ENCODE peak calls at places on chromosomes 2 and 18, in seven cellular contexts. One of them, this sample, is unnamed. For H3K4me1, the result is how much of the 10 kb centered on the place peaks cover.

GRCh38 chr18:12376034-12376717 is 851 bp downstream of the AFG3L2 start:
- DNase-seq in mesendoderm: peak
- DNase-seq in neuronal stem cell: no peak
- DNase-seq in mesenchymal stem cell: peak
- DNase-seq in trophoblast cell: peak
- DNase-seq in H1: no peak
- DNase-seq in IMR-90: no peak
- DNase-seq in this sample: no peak

GRCh38 chr2:239212553-239213419 is 188.0 kb downstream of the HDAC4 start:
- DNase-seq in IMR-90: no peak
- DNase-seq in mesenchymal stem cell: no peak
- DNase-seq in H1: no peak
- DNase-seq in trophoblast cell: no peak
- DNase-seq in mesendoderm: peak
- DNase-seq in neuronal stem cell: no peak
- DNase-seq in this sample: no peak

GRCh38 chr2:176002684-176003225 is 688 bp upstream of the LNPK start:
- DNase-seq in neuronal stem cell: no peak
- DNase-seq in IMR-90: peak
- DNase-seq in trophoblast cell: peak
- DNase-seq in mesenchymal stem cell: no peak
- DNase-seq in mesendoderm: peak
- DNase-seq in H1: no peak
- DNase-seq in this sample: no peak

GRCh38 chr2:55111230-55111569 is 60.9 kb upstream of the RTN4 start:
- DNase-seq in trophoblast cell: no peak
- DNase-seq in mesendoderm: no peak
- DNase-seq in H1: no peak
- DNase-seq in mesenchymal stem cell: peak
- DNase-seq in IMR-90: no peak
- DNase-seq in neuronal stem cell: no peak
- DNase-seq in this sample: no peak

GRCh38 chr2:8692783-8693768 is 11.2 kb downstream of the ID2 start:
- DNase-seq in trophoblast cell: peak
- DNase-seq in H1: peak
- DNase-seq in mesendoderm: peak
- DNase-seq in mesenchymal stem cell: no peak
- DNase-seq in IMR-90: no peak
- DNase-seq in neuronal stem cell: peak
- DNase-seq in this sample: peak

GRCh38 chr2:69177785-69178636 is 165.0 kb downstream of the ANTXR1 start:
- DNase-seq in mesendoderm: peak
- DNase-seq in trophoblast cell: peak
- DNase-seq in mesenchymal stem cell: peak
- DNase-seq in neuronal stem cell: peak
- DNase-seq in IMR-90: peak
- DNase-seq in H1: peak
- DNase-seq in this sample: peak

GRCh38 chr18:36889316-36889715 is 60.4 kb downstream of the KIAA1328 start:
- DNase-seq in H1: no peak
- DNase-seq in trophoblast cell: no peak
- DNase-seq in mesenchymal stem cell: peak
- DNase-seq in neuronal stem cell: no peak
- DNase-seq in IMR-90: peak
- DNase-seq in mesendoderm: no peak
- DNase-seq in this sample: no peak

GRCh38 chr18:63162271-63163014 is 157.1 kb downstream of the BCL2 start:
- DNase-seq in H1: no peak
- DNase-seq in IMR-90: peak
- DNase-seq in trophoblast cell: peak
- DNase-seq in mesendoderm: no peak
- DNase-seq in mesenchymal stem cell: peak
- DNase-seq in neuronal stem cell: no peak
- DNase-seq in this sample: no peak

GRCh38 chr2:42281682-42282081 is 79.3 kb downstream of the COX7A2L start:
- DNase-seq in mesendoderm: no peak
- DNase-seq in trophoblast cell: no peak
- DNase-seq in H1: no peak
- DNase-seq in IMR-90: no peak
- DNase-seq in mesenchymal stem cell: no peak
- DNase-seq in neuronal stem cell: no peak
- DNase-seq in this sample: no peak

GRCh38 chr2:66867038-66867380 is 432.1 kb downstream of the MEIS1 start:
- DNase-seq in H1: no peak
- DNase-seq in neuronal stem cell: no peak
- DNase-seq in mesendoderm: no peak
- DNase-seq in IMR-90: no peak
- DNase-seq in mesenchymal stem cell: peak
- DNase-seq in trophoblast cell: no peak
- DNase-seq in this sample: no peak

GRCh38 chr2:157838442-157839161 is 37.5 kb downstream of the ACVR1 start:
- DNase-seq in mesenchymal stem cell: peak
- DNase-seq in mesendoderm: peak
- DNase-seq in H1: no peak
- DNase-seq in neuronal stem cell: peak
- DNase-seq in trophoblast cell: peak
- DNase-seq in IMR-90: peak
- DNase-seq in this sample: no peak

GRCh38 chr18:27778925-27779324 is 398.0 kb downstream of the CDH2 start:
- DNase-seq in H1: no peak
- DNase-seq in neuronal stem cell: no peak
- DNase-seq in trophoblast cell: no peak
- DNase-seq in mesendoderm: peak
- DNase-seq in mesenchymal stem cell: no peak
- DNase-seq in IMR-90: no peak
- DNase-seq in this sample: no peak

GRCh38 chr2:108268001-108268400 is 20.7 kb upstream of the SULT1C2 start:
- DNase-seq in mesenchymal stem cell: peak
- DNase-seq in IMR-90: peak
- DNase-seq in trophoblast cell: peak
- DNase-seq in neuronal stem cell: no peak
- DNase-seq in H1: no peak
- DNase-seq in mesendoderm: no peak
- DNase-seq in this sample: no peak

GRCh38 chr2:177405029-177405692 is 12.6 kb downstream of the AGPS start:
- DNase-seq in neuronal stem cell: no peak
- DNase-seq in IMR-90: peak
- DNase-seq in mesenchymal stem cell: no peak
- DNase-seq in trophoblast cell: no peak
- DNase-seq in mesendoderm: no peak
- DNase-seq in H1: no peak
- DNase-seq in this sample: no peak

GRCh38 chr2:235605306-235605998 is 111.6 kb downstream of the AGAP1 start:
- DNase-seq in mesendoderm: peak
- DNase-seq in H1: no peak
- DNase-seq in mesenchymal stem cell: peak
- DNase-seq in IMR-90: peak
- DNase-seq in neuronal stem cell: peak
- DNase-seq in trophoblast cell: peak
- DNase-seq in this sample: peak

GRCh38 chr2:215680605-215681598 is 245.0 kb upstream of the FN1 start:
- DNase-seq in H1: no peak
- DNase-seq in mesenchymal stem cell: peak
- DNase-seq in neuronal stem cell: no peak
- DNase-seq in IMR-90: peak
- DNase-seq in mesendoderm: no peak
- DNase-seq in trophoblast cell: no peak
- DNase-seq in this sample: no peak

GRCh38 chr2:237858294-237859081 is 935 bp upstream of the RAMP1 start:
- DNase-seq in mesenchymal stem cell: peak
- DNase-seq in trophoblast cell: peak
- DNase-seq in mesendoderm: peak
- DNase-seq in IMR-90: peak
- DNase-seq in H1: peak
- DNase-seq in neuronal stem cell: peak
- DNase-seq in this sample: peak

GRCh38 chr2:174563530-174564282 is 33.9 kb downstream of the WIPF1 start:
- DNase-seq in mesenchymal stem cell: no peak
- DNase-seq in H1: peak
- DNase-seq in mesendoderm: no peak
- DNase-seq in IMR-90: no peak
- DNase-seq in trophoblast cell: no peak
- DNase-seq in neuronal stem cell: no peak
- DNase-seq in this sample: no peak

GRCh38 chr18:70380915-70381896 is 92.4 kb downstream of the SOCS6 start:
- DNase-seq in mesendoderm: peak
- DNase-seq in mesenchymal stem cell: no peak
- DNase-seq in H1: no peak
- DNase-seq in trophoblast cell: peak
- DNase-seq in IMR-90: no peak
- DNase-seq in neuronal stem cell: peak
- DNase-seq in this sample: peak

DNA sequence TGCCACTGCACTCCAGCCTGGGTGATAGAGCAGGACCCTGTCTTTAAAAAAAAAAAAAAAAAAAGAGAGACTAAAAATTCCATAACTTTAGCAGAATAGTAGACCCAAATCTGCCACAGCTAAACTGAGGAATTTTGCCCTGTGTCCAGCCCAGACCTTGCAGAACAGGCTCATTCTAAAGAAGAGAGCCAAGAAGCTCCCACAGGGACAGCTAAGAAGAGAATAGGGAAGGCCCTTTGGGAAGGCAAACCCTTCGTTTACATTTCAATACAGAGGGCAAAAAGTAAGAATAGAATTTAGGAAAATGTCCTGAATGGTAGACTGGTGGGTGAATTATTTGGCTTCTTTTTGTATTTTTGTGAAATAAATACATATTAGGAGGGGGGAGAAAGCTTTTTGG is 21.5 kb upstream of the BZW1 start:
- DNase-seq in mesenchymal stem cell: no peak
- DNase-seq in trophoblast cell: no peak
- DNase-seq in IMR-90: no peak
- DNase-seq in neuronal stem cell: no peak
- DNase-seq in mesendoderm: no peak
- DNase-seq in H1: no peak
- DNase-seq in this sample: no peak
- H3K4ac ChIP-seq in mesenchymal stem cell: no peak
- H3K4ac ChIP-seq in trophoblast cell: no peak
- H3K4ac ChIP-seq in IMR-90: peak
- H3K4ac ChIP-seq in neuronal stem cell: no peak
- H3K4ac ChIP-seq in mesendoderm: no peak
- H3K4ac ChIP-seq in H1: no peak
- H3K4ac ChIP-seq in this sample: no peak

GRCh38 chr2:101124061-101124460 is 27.1 kb downstream of the TBC1D8 start:
- DNase-seq in mesenchymal stem cell: peak
- DNase-seq in mesendoderm: no peak
- DNase-seq in H1: no peak
- DNase-seq in neuronal stem cell: no peak
- DNase-seq in trophoblast cell: peak
- DNase-seq in IMR-90: peak
- DNase-seq in this sample: no peak

GRCh38 chr2:101125799-101126198 is 25.4 kb downstream of the TBC1D8 start:
- DNase-seq in mesendoderm: no peak
- DNase-seq in IMR-90: no peak
- DNase-seq in trophoblast cell: peak
- DNase-seq in mesenchymal stem cell: no peak
- DNase-seq in H1: no peak
- DNase-seq in neuronal stem cell: no peak
- DNase-seq in this sample: no peak

GRCh38 chr2:101127319-101128056 is 23.7 kb downstream of the TBC1D8 start:
- DNase-seq in neuronal stem cell: no peak
- DNase-seq in mesenchymal stem cell: no peak
- DNase-seq in trophoblast cell: peak
- DNase-seq in H1: no peak
- DNase-seq in IMR-90: no peak
- DNase-seq in mesendoderm: no peak
- DNase-seq in this sample: no peak

GRCh38 chr2:101124684-101125366 is 26.4 kb downstream of the TBC1D8 start:
- DNase-seq in H1: no peak
- DNase-seq in mesenchymal stem cell: peak
- DNase-seq in mesendoderm: no peak
- DNase-seq in neuronal stem cell: no peak
- DNase-seq in trophoblast cell: peak
- DNase-seq in IMR-90: peak
- DNase-seq in this sample: no peak

GRCh38 chr2:101125374-101125773 is 25.8 kb downstream of the TBC1D8 start:
- DNase-seq in H1: no peak
- DNase-seq in neuronal stem cell: no peak
- DNase-seq in trophoblast cell: peak
- DNase-seq in mesenchymal stem cell: peak
- DNase-seq in mesendoderm: no peak
- DNase-seq in IMR-90: no peak
- DNase-seq in this sample: no peak
- H3K4me1 ChIP-seq in H1: under half
- H3K4me1 ChIP-seq in neuronal stem cell: under half
- H3K4me1 ChIP-seq in trophoblast cell: under half
- H3K4me1 ChIP-seq in mesenchymal stem cell: under half
- H3K4me1 ChIP-seq in mesendoderm: under half
- H3K4me1 ChIP-seq in IMR-90: under half
- H3K4me1 ChIP-seq in this sample: under half

DNA sequence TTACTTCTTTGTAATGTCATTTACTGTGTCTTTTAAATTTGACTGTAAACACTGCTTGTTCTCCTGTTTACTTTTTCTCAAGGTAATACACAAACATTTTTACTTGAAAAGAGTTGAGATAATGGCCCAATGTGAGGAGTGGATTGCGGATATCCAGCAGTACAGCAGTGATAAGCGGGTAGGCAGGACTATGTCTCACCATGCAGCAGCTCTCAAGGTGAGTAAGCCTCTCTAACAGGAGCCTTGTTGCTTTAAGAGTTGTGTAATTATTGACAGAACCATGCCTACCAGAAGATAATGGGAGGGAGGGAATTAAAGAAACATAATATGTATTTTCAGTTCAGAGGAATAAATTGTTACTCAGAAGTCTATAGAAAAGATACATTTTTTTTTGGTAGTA is 16.5 kb upstream of the TTC27 start:
- DNase-seq in mesendoderm: no peak
- DNase-seq in IMR-90: no peak
- DNase-seq in neuronal stem cell: no peak
- DNase-seq in trophoblast cell: no peak
- DNase-seq in mesenchymal stem cell: no peak
- DNase-seq in H1: no peak
- DNase-seq in this sample: no peak
- H2BK5ac ChIP-seq in mesendoderm: no peak
- H2BK5ac ChIP-seq in IMR-90: no peak
- H2BK5ac ChIP-seq in neuronal stem cell: no peak
- H2BK5ac ChIP-seq in trophoblast cell: no peak
- H2BK5ac ChIP-seq in mesenchymal stem cell: peak
- H2BK5ac ChIP-seq in H1: no peak
- H2BK5ac ChIP-seq in this sample: no peak

GRCh38 chr2:102093662-102094061 is 48.9 kb upstream of the IL1R1 start:
- DNase-seq in neuronal stem cell: no peak
- DNase-seq in mesendoderm: no peak
- DNase-seq in IMR-90: no peak
- DNase-seq in H1: no peak
- DNase-seq in mesenchymal stem cell: no peak
- DNase-seq in trophoblast cell: no peak
- DNase-seq in this sample: no peak

GRCh38 chr2:102091121-102091520 is 51.4 kb upstream of the IL1R1 start:
- DNase-seq in trophoblast cell: no peak
- DNase-seq in IMR-90: no peak
- DNase-seq in mesenchymal stem cell: no peak
- DNase-seq in mesendoderm: no peak
- DNase-seq in neuronal stem cell: no peak
- DNase-seq in H1: no peak
- DNase-seq in this sample: no peak

GRCh38 chr2:102094917-102095316 is 47.6 kb upstream of the IL1R1 start:
- DNase-seq in neuronal stem cell: no peak
- DNase-seq in IMR-90: peak
- DNase-seq in mesenchymal stem cell: peak
- DNase-seq in H1: no peak
- DNase-seq in mesendoderm: peak
- DNase-seq in trophoblast cell: peak
- DNase-seq in this sample: no peak

GRCh38 chr2:102091908-102092307 is 50.6 kb upstream of the IL1R1 start:
- DNase-seq in neuronal stem cell: no peak
- DNase-seq in mesenchymal stem cell: no peak
- DNase-seq in H1: no peak
- DNase-seq in trophoblast cell: no peak
- DNase-seq in IMR-90: no peak
- DNase-seq in mesendoderm: no peak
- DNase-seq in this sample: no peak

GRCh38 chr2:102092518-102092917 is 50.0 kb upstream of the IL1R1 start:
- DNase-seq in mesendoderm: no peak
- DNase-seq in trophoblast cell: peak
- DNase-seq in mesenchymal stem cell: no peak
- DNase-seq in IMR-90: no peak
- DNase-seq in H1: no peak
- DNase-seq in neuronal stem cell: no peak
- DNase-seq in this sample: no peak
- H3K4ac ChIP-seq in mesendoderm: no peak
- H3K4ac ChIP-seq in trophoblast cell: no peak
- H3K4ac ChIP-seq in mesenchymal stem cell: no peak
- H3K4ac ChIP-seq in IMR-90: no peak
- H3K4ac ChIP-seq in H1: no peak
- H3K4ac ChIP-seq in neuronal stem cell: no peak
- H3K4ac ChIP-seq in this sample: no peak

This sample was measured in H9.